ENCODE peak calls at places on chromosomes 1 and 21, in five cellular contexts. Z is CD8-positive, alpha-beta T cell; Y is cardiac muscle cell; A is thyroid gland; L is spleen. U is an unnamed sample.

GRCh38 chr1:58823481-58824010 is 39.7 kb upstream of the JUN start:
- DNase-seq in Z (no peak), Y (peak; percentile 36), A (no peak), L (no peak), U (no peak)

GRCh38 chr1:167082511-167083027 is 7.6 kb downstream of the GPA33 start:
- DNase-seq in Z (no peak), Y (no peak), A (no peak), L (no peak), U (peak; percentile 37)

GRCh38 chr1:110133436-110133835 is 16.9 kb upstream of the SLC6A17 start:
- DNase-seq in Z (no peak), Y (no peak), A (no peak), L (no peak), U (no peak)

GRCh38 chr1:244054924-244055263 is 3.8 kb downstream of the ZBTB18 start:
- DNase-seq in Z (peak; percentile 61), Y (no peak), A (no peak), L (peak; percentile 80), U (no peak)

GRCh38 chr1:40305871-40306270 is 11.2 kb downstream of the COL9A2 start:
- DNase-seq in Z (no peak), Y (no peak), A (no peak), L (no peak), U (no peak)

GRCh38 chr1:164619006-164619784 is 60.2 kb downstream of the PBX1 start:
- DNase-seq in Z (no peak), Y (no peak), A (no peak), L (no peak), U (no peak)

GRCh38 chr1:183278736-183279591 is 92.9 kb downstream of the LAMC2 start:
- DNase-seq in Z (no peak), Y (no peak), A (peak; percentile 23), L (no peak), U (no peak)

GRCh38 chr1:210746024-210746423 is 387.9 kb downstream of the KCNH1 start:
- DNase-seq in Z (no peak), Y (no peak), A (no peak), L (no peak), U (no peak)

GRCh38 chr1:37448691-37449417 is 25.5 kb upstream of the ZC3H12A start:
- DNase-seq in Z (no peak), Y (no peak), A (no peak), L (no peak), U (no peak)

GRCh38 chr1:116667577-116668105 is at the start of gene IGSF3:
- DNase-seq in Z (peak; percentile 29), Y (peak; percentile 89), A (peak; percentile 69), L (peak; percentile 84), U (peak; percentile 77)

GRCh38 chr1:107413951-107414350 is 273.1 kb downstream of the NTNG1 start:
- DNase-seq in Z (no peak), Y (no peak), A (no peak), L (no peak), U (no peak)

GRCh38 chr21:16192900-16193299 is 463.1 kb downstream of the USP25 start:
- DNase-seq in Z (no peak), Y (no peak), A (no peak), L (no peak), U (no peak)

GRCh38 chr1:110477041-110477440 is 26.1 kb downstream of the PROK1 start:
- DNase-seq in Z (no peak), Y (peak; percentile 23), A (no peak), L (no peak), U (no peak)

GRCh38 chr1:162916407-162916806 is 55.4 kb upstream of the CCDC190 start:
- DNase-seq in Z (no peak), Y (no peak), A (no peak), L (no peak), U (no peak)

GRCh38 chr1:182955596-182956588 is 2.9 kb upstream of the SHCBP1L start:
- DNase-seq in Z (no peak), Y (no peak), A (no peak), L (no peak), U (no peak)

GRCh38 chr1:24720152-24720551 is 25.1 kb upstream of the CLIC4 start:
- DNase-seq in Z (no peak), Y (no peak), A (peak; percentile 62), L (peak; percentile 84), U (peak; percentile 75)

GRCh38 chr1:18953656-18954259 is 2.7 kb downstream of the IFFO2 start:
- DNase-seq in Z (no peak), Y (no peak), A (peak; percentile 37), L (no peak), U (no peak)

GRCh38 chr1:151832318-151832984 is 849 bp upstream of the RORC start:
- DNase-seq in Z (no peak), Y (no peak), A (peak; percentile 99), L (no peak), U (peak; percentile 92)

GRCh38 chr1:53147171-53147570 is 4.7 kb upstream of the SLC1A7 start:
- DNase-seq in Z (no peak), Y (no peak), A (no peak), L (peak; percentile 9), U (no peak)

GRCh38 chr1:101004061-101004460 is 21.5 kb downstream of the DPH5 start:
- DNase-seq in Z (no peak), Y (no peak), A (no peak), L (no peak), U (no peak)

GRCh38 chr1:93021539-93022134 is 57.4 kb upstream of the MTF2 start:
- DNase-seq in Z (peak; percentile 7), Y (peak; percentile 32), A (no peak), L (no peak), U (no peak)

GRCh38 chr1:228366062-228366850 is 40.4 kb downstream of the TRIM11 start:
- DNase-seq in Z (no peak), Y (no peak), A (no peak), L (no peak), U (no peak)

GRCh38 chr1:216903389-216903754 is 180.1 kb upstream of the ESRRG start:
- DNase-seq in Z (no peak), Y (no peak), A (no peak), L (no peak), U (no peak)

GRCh38 chr1:208171615-208172388 is 72.4 kb downstream of the PLXNA2 start:
- DNase-seq in Z (no peak), Y (no peak), A (no peak), L (no peak), U (no peak)

GRCh38 chr1:39896909-39897685 is 4.6 kb downstream of the MYCL start:
- DNase-seq in Z (no peak), Y (peak; percentile 28), A (no peak), L (no peak), U (no peak)

GRCh38 chr1:67044631-67045270 is 9.2 kb downstream of the SLC35D1 start:
- DNase-seq in Z (no peak), Y (no peak), A (no peak), L (no peak), U (no peak)

GRCh38 chr1:177943999-177944672 is 25.7 kb downstream of the SEC16B start:
- DNase-seq in Z (no peak), Y (no peak), A (no peak), L (no peak), U (no peak)

DNA sequence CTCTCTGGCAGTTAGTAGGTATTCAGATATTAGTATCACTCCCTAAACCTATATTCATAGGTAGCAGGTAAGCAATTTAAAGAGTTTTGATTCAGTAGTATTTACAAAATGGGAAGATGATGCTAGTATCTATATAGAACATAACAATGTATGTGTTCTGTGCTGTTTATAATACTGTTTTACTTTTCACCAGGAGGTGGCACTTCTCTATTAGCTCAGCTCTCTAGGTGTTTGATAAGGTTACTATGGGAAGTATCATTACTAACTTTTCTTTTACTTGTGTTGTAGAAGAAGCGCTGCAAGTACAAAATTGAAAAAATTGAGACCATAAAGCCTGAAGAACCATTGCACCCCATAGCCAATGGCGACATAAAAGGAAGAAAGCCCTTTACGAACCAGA is 49.4 kb upstream of the FASLG start:
- DNase-seq in Z (no peak), Y (peak; percentile 9), A (no peak), L (no peak), U (no peak)
- TF ChIP-seq CTCF in Z (peak; percentile 74), Y (peak; percentile 41), A (no peak), L (peak; percentile 31), U (peak; percentile 13)

GRCh38 chr1:46067652-46068051 is 64.8 kb downstream of the PIK3R3 start:
- DNase-seq in Z (no peak), Y (no peak), A (no peak), L (no peak), U (no peak)
- H3K4me1 ChIP-seq in Z (peaks cover 13% of the 10 kb centered on the region), Y (no peaks in the 10 kb centered on the region), A (peaks cover 8% of the 10 kb centered on the region), L (peaks cover 4% of the 10 kb centered on the region), U (peaks cover 6% of the 10 kb centered on the region)

GRCh38 chr1:43969746-43970466 is at the start of gene DPH2:
- DNase-seq in Z (peak; percentile 93), Y (peak; percentile 97), A (peak; percentile 99), L (peak; percentile 99), U (peak; percentile 99)
- TF ChIP-seq CTCF in Z (no peak), Y (no peak), A (no peak), L (peak; percentile 16), U (no peak)

GRCh38 chr1:12544992-12545391 is 73.0 kb downstream of the DHRS3 start:
- DNase-seq in Z (no peak), Y (no peak), A (no peak), L (no peak), U (no peak)
- H3K4me1 ChIP-seq in Z (no peaks in the 10 kb centered on the region), Y (peaks cover 14% of the 10 kb centered on the region), A (peaks cover 57% of the 10 kb centered on the region), L (no peaks in the 10 kb centered on the region), U (peaks cover 16% of the 10 kb centered on the region)

GRCh38 chr1:234776875-234777849 is 167.2 kb upstream of the IRF2BP2 start:
- DNase-seq in Z (no peak), Y (no peak), A (no peak), L (peak; percentile 72), U (no peak)
- TF ChIP-seq CTCF in Z (no peak), Y (no peak), A (no peak), L (no peak), U (no peak)

DNA sequence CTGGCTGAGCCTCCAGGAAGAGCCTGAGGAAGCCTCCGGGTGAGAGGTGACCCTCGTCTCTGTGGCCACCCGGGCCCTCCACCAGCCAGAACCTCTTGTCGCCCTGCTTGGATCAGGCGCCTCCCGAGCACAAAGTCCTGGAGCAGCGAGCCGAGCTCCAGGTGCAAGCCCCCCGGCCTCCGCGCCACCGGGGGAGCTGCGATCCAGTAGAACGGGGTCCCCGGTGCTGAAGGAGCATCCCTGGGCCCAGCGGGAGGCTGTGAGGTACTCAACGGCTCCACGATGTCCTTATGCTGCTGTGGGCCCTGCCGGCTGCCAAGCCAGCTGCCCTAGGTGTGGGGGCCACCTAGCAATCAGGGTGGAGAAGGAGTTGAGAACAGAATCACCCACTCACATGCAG is 102.8 kb downstream of the PRDM16 start:
- DNase-seq in Z (no peak), Y (no peak), A (peak; percentile 27), L (no peak), U (no peak)
- H3K4me1 ChIP-seq in Z (no peaks in the 10 kb centered on the region), Y (peaks cover 72% of the 10 kb centered on the region), A (peaks cover 70% of the 10 kb centered on the region), L (peaks cover 12% of the 10 kb centered on the region), U (peaks cover 12% of the 10 kb centered on the region)

GRCh38 chr1:91018006-91018405 is 3.8 kb downstream of the ZNF644 start:
- DNase-seq in Z (no peak), Y (no peak), A (no peak), L (no peak), U (no peak)
- TF ChIP-seq CTCF in Z (peak; percentile 22), Y (peak; percentile 46), A (no peak), L (peak; percentile 36), U (no peak)

DNA sequence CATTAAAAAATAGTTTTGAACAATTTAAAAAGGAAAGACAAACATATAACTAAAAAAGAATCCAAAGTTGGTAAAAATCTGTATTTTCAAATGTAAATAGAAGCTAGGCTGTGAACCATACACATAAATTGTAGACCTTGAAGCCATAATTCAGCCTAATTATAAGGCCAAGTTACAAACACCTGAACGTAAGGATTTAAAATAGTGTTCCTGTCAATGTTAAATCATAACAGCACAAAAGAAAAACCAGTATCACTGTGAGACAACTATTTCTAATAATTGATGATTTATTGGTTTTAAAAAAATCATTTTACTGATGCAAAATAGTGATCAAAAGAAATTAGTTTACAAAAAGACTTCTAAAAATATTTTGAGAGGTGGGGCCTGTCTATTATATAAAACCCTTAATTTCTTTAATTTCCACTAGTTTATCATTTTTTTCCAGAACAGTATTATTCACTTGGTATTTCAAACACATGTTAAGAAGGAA is 4.4 kb downstream of the IRF2BP2 start:
- DNase-seq in Z (no peak), Y (no peak), A (no peak), L (no peak), U (no peak)
- H3K4me1 ChIP-seq in Z (peaks cover 59% of the 10 kb centered on the region), Y (peaks cover 32% of the 10 kb centered on the region), A (peaks cover 31% of the 10 kb centered on the region), L (peaks cover 53% of the 10 kb centered on the region), U (peaks cover 19% of the 10 kb centered on the region)

U was measured in lung.